ENCODE peak calls at places on chromosomes 5 and 9, in six cellular contexts. X is SK-N-SH, Q is tibial nerve, E is tibial artery, S is H9, G is pancreas. F is an unnamed sample. For H3K4me1, the result is how much of the 10 kb centered on the place peaks cover.

GRCh38 chr5:113127021-113127420 is 150.4 kb downstream of the DCP2 start:
- DNase-seq in S (no peak), E (no peak), Q (no peak), G (no peak), X (no peak), F (no peak)

GRCh38 chr9:7360513-7360912 is 439.1 kb downstream of the DMAC1 start:
- DNase-seq in X (no peak), Q (no peak), S (peak), E (no peak), G (no peak), F (no peak)

GRCh38 chr5:143205386-143205785 is 198.1 kb downstream of the NR3C1 start:
- DNase-seq in E (no peak), X (no peak), G (no peak), Q (no peak), S (no peak), F (no peak)

GRCh38 chr5:38616061-38616460 is 59.6 kb upstream of the LIFR start:
- DNase-seq in S (no peak), X (no peak), Q (no peak), G (no peak), E (no peak), F (no peak)

GRCh38 chr5:127227881-127228280 is 62.7 kb upstream of the MEGF10 start:
- DNase-seq in G (no peak), Q (no peak), X (no peak), S (no peak), E (no peak), F (no peak)

GRCh38 chr9:76686756-76687155 is 77.5 kb upstream of the PCA3 start:
- DNase-seq in Q (no peak), E (no peak), S (no peak), X (no peak), G (no peak), F (no peak)

GRCh38 chr5:91397791-91398190 is 14.7 kb upstream of the ARRDC3 start:
- DNase-seq in G (no peak), S (no peak), Q (no peak), X (no peak), E (no peak), F (no peak)

GRCh38 chr5:68229416-68229815 is 13.9 kb downstream of the PIK3R1 start:
- DNase-seq in E (no peak), Q (no peak), G (no peak), S (no peak), X (no peak), F (no peak)

GRCh38 chr9:37100317-37100716 is 20.1 kb upstream of the ZCCHC7 start:
- DNase-seq in E (no peak), Q (no peak), S (no peak), X (no peak), G (no peak), F (no peak)

GRCh38 chr5:127029513-127030258 is 672 bp downstream of the MARCHF3 start:
- DNase-seq in G (peak), S (peak), Q (peak), E (peak), X (peak), F (peak)

GRCh38 chr9:126983767-126984166 is 69.2 kb downstream of the RALGPS1 start:
- DNase-seq in Q (no peak), G (no peak), S (no peak), X (no peak), E (no peak), F (no peak)

GRCh38 chr9:5440426-5440825 is 2.7 kb upstream of the PLGRKT start:
- DNase-seq in Q (no peak), G (no peak), S (no peak), E (no peak), X (no peak), F (no peak)
- H3K27ac ChIP-seq in Q (no peak), G (no peak), S (no peak), E (no peak), X (peak), F (no peak)

DNA sequence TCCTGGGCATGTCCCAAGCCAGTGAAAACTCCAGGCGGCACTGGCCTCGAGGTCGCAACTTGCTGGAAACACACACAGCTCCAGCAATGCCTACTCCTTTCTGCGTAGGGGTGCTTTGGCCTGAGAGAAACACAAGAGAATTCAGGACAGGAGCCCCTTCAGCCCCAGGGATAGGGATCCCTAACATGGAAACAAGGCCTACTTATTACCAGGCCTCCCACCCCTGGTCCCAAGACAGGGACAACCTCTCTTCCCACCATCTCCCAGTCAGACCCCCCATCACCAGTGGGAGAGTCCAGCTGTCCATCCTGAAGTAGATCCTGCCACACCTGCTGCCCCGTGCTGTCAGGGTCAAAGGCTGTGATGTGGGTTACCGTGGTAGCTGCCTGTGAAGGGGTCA is 7.8 kb downstream of the CREB3 start:
- DNase-seq in G (no peak), E (no peak), Q (no peak), X (no peak), S (no peak), F (no peak)
- H3K4me1 ChIP-seq in G (under half), E (under half), Q (under half), X (under half), S (under half), F (under half)

GRCh38 chr9:107282759-107283620 is at the start of gene RAD23B:
- DNase-seq in Q (peak), E (peak), X (peak), S (peak), G (peak), F (peak)
- TF ChIP-seq CTCF in Q (peak), E (no peak), X (no peak), S (no peak), G (no peak), F (no peak)

GRCh38 chr5:89353837-89354551 is 471.0 kb upstream of the MEF2C start:
- DNase-seq in S (no peak), X (no peak), E (no peak), G (no peak), Q (no peak), F (no peak)
- H3K27ac ChIP-seq in S (no peak), X (no peak), E (no peak), G (no peak), Q (no peak), F (no peak)

DNA sequence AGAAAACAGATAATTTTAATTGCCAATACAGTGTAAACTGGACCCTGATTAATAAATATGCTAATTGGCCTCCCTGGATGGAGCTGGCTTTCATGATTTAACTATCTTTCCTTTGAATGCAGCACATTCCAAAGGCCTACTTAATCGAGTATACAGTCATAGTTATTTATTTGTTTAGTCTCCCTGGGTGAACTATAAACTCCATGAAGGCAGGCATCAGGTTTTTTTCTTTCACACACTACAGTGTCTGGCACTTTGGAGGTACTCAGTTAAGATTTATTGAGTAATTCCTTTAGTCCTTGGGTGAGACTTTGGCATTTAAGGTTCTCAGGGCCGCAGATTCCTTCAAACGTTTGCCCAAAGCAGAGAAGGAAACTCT is 20.4 kb downstream of the RUSC2 start:
- DNase-seq in X (no peak), E (no peak), G (no peak), S (no peak), Q (no peak), F (no peak)
- H3K4me1 ChIP-seq in X (under half), E (under half), G (under half), S (under half), Q (under half), F (under half)

GRCh38 chr9:110452227-110452801 is 114.7 kb upstream of the TXNDC8 start:
- DNase-seq in X (no peak), G (no peak), E (no peak), S (no peak), Q (no peak), F (no peak)
- TF ChIP-seq CTCF in X (peak), G (peak), E (peak), S (peak), Q (peak), F (no peak)

DNA sequence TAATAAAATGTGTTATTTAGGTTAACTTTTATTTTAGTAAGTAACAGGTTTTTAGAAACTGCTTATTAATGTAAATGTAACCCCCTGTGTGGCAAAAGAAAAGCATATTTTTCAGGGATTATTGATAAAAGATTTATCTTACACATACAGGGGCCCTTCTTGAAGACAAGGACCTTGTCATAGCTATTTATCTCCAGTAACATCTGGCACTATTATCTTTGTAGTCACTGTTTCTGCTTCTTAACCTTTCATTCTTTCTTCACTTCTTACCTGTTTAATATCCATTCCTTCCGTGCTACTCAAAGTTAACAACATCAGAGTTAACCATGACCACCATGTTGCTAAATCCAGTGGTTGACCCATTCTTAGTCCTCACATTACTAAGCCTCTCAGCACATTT is 117.8 kb upstream of the VCAN start:
- DNase-seq in E (no peak), S (no peak), Q (no peak), G (no peak), X (no peak), F (no peak)
- H3K27ac ChIP-seq in E (no peak), S (peak), Q (no peak), G (no peak), X (no peak), F (no peak)